ENCODE peak calls at places on chromosome 22, in four cellular contexts. R is activated CD4-positive, CD25-positive, alpha-beta regulatory T cell; C is T-helper 2 cell; O is naive thymus-derived CD4-positive, alpha-beta T cell. T is an unnamed sample.

GRCh38 chr22:47613606-47614350 is 851.3 kb downstream of the TBC1D22A start:
- DNase-seq in R (no peak), C (no peak), O (no peak), T (no peak)

GRCh38 chr22:27879923-27880322 is 39.1 kb downstream of the PITPNB start:
- DNase-seq in R (no peak), C (no peak), O (no peak), T (no peak)

GRCh38 chr22:46737105-46737975 is 712 bp downstream of the CERK start:
- DNase-seq in R (no peak), C (no peak), O (peak), T (no peak)

GRCh38 chr22:44473166-44473565 is 24.9 kb downstream of the RTL6 start:
- DNase-seq in R (no peak), C (no peak), O (no peak), T (no peak)

GRCh38 chr22:30205281-30206115 is 41.1 kb downstream of the LIF start:
- DNase-seq in R (no peak), C (no peak), O (no peak), T (no peak)

GRCh38 chr22:24005201-24005600 is at the start of gene GSTT4:
- DNase-seq in R (no peak), C (no peak), O (no peak), T (no peak)

GRCh38 chr22:41968601-41969000 is 642 bp upstream of the SEPTIN3 start:
- DNase-seq in R (no peak), C (no peak), O (no peak), T (no peak)

GRCh38 chr22:39808087-39808486 is 85.5 kb downstream of the ENTHD1 start:
- DNase-seq in R (no peak), C (no peak), O (no peak), T (no peak)

GRCh38 chr22:29799217-29799680 is 32.1 kb downstream of the UQCR10 start:
- DNase-seq in R (no peak), C (no peak), O (no peak), T (no peak)

GRCh38 chr22:49689255-49689770 is 138.4 kb downstream of the BRD1 start:
- DNase-seq in R (no peak), C (no peak), O (no peak), T (no peak)

GRCh38 chr22:48478529-48479265 is 1349.0 kb downstream of the BRD1 start:
- DNase-seq in R (no peak), C (no peak), O (no peak), T (no peak)

GRCh38 chr22:40628354-40629042 is 8.0 kb downstream of the MRTFA start:
- DNase-seq in R (no peak), C (no peak), O (no peak), T (no peak)

GRCh38 chr22:46104170-46104880 is 46.0 kb upstream of the PPARA start:
- DNase-seq in R (no peak), C (no peak), O (no peak), T (no peak)

GRCh38 chr22:26589367-26589844 is 526 bp downstream of the TPST2 start:
- DNase-seq in R (no peak), C (no peak), O (peak), T (no peak)

GRCh38 chr22:38267086-38267485 is 5.7 kb downstream of the TMEM184B start:
- DNase-seq in R (no peak), C (no peak), O (peak), T (peak)

GRCh38 chr22:48961705-48962104 is 866.0 kb downstream of the BRD1 start:
- DNase-seq in R (no peak), C (no peak), O (no peak), T (no peak)

GRCh38 chr22:24331468-24332440 is 61.1 kb downstream of the SPECC1L start:
- DNase-seq in R (no peak), C (no peak), O (no peak), T (no peak)

GRCh38 chr22:49966716-49967332 is 6.3 kb downstream of the PIM3 start:
- DNase-seq in R (no peak), C (peak), O (no peak), T (no peak)

GRCh38 chr22:16922076-16922475 is 85.9 kb downstream of the GAB4 start:
- DNase-seq in R (no peak), C (no peak), O (no peak), T (no peak)

GRCh38 chr22:49324527-49325491 is 502.9 kb downstream of the BRD1 start:
- DNase-seq in R (no peak), C (no peak), O (no peak), T (no peak)

GRCh38 chr22:33859311-33859710 is 61.0 kb downstream of the LARGE1 start:
- DNase-seq in R (no peak), C (no peak), O (no peak), T (no peak)

GRCh38 chr22:35894937-35895708 is 133.5 kb downstream of the RBFOX2 start:
- DNase-seq in R (no peak), C (no peak), O (no peak), T (no peak)

GRCh38 chr22:48892571-48893287 is 934.9 kb downstream of the BRD1 start:
- DNase-seq in R (no peak), C (no peak), O (no peak), T (no peak)

GRCh38 chr22:23685205-23685784 is 5.5 kb upstream of the RGL4 start:
- DNase-seq in R (no peak), C (no peak), O (no peak), T (no peak)

GRCh38 chr22:36331306-36331911 is 56.4 kb downstream of the MYH9 start:
- DNase-seq in R (peak), C (peak), O (peak), T (peak)

GRCh38 chr22:35726398-35726797 is 8.7 kb downstream of the APOL5 start:
- DNase-seq in R (no peak), C (no peak), O (no peak), T (no peak)

GRCh38 chr22:24938741-24939341 is 7.7 kb downstream of the LHFPL7 start:
- DNase-seq in R (no peak), C (no peak), O (peak), T (no peak)

GRCh38 chr22:46770726-46771125 is 8.3 kb downstream of the TBC1D22A start:
- DNase-seq in R (no peak), C (no peak), O (no peak), T (no peak)

GRCh38 chr22:17396531-17396930 is 27.3 kb downstream of the CECR2 start:
- DNase-seq in R (no peak), C (no peak), O (no peak), T (no peak)

GRCh38 chr22:25447067-25447688 is 117.3 kb upstream of the GRK3 start:
- DNase-seq in R (no peak), C (no peak), O (peak), T (no peak)

GRCh38 chr22:31825513-31825912 is 71.7 kb downstream of the DEPDC5 start:
- DNase-seq in R (no peak), C (no peak), O (no peak), T (no peak)

GRCh38 chr22:18001040-18001893 is 23.1 kb downstream of the MICAL3 start:
- DNase-seq in R (peak), C (no peak), O (peak), T (peak)

GRCh38 chr22:37054078-37054440 is 2.5 kb downstream of the KCTD17 start:
- DNase-seq in R (no peak), C (no peak), O (no peak), T (no peak)

GRCh38 chr22:38317995-38318715 is 922 bp upstream of the CSNK1E start:
- DNase-seq in R (no peak), C (no peak), O (no peak), T (no peak)

GRCh38 chr22:24088796-24089195 is 77.7 kb downstream of the CABIN1 start:
- DNase-seq in R (no peak), C (no peak), O (no peak), T (no peak)

T was measured in activated CD8-positive, alpha-beta memory T cell treated with anti-CD3 and anti-CD28 coated beads for 1 hour.